ENCODE peak calls at places on chromosomes 13 and 19, in five cellular contexts. One of them, this sample, is unnamed.

GRCh38 chr13:23541221-23541620 is 29.0 kb upstream of the TNFRSF19 start:
- DNase-seq in PC-9: no peak
- DNase-seq in fibroblast of lung: no peak
- DNase-seq in left lung: no peak
- DNase-seq in glutamatergic neuron: no peak
- DNase-seq in this sample: peak; percentile 61

GRCh38 chr13:111460548-111461444 is 140.4 kb downstream of the TEX29 start:
- DNase-seq in left lung: no peak
- DNase-seq in fibroblast of lung: peak; percentile 33
- DNase-seq in PC-9: no peak
- DNase-seq in glutamatergic neuron: peak; percentile 64
- DNase-seq in this sample: peak; percentile 47

GRCh38 chr13:38223093-38223492 is 126.6 kb upstream of the UFM1 start:
- DNase-seq in glutamatergic neuron: no peak
- DNase-seq in fibroblast of lung: peak; percentile 52
- DNase-seq in PC-9: no peak
- DNase-seq in left lung: no peak
- DNase-seq in this sample: peak; percentile 1

GRCh38 chr13:19960673-19961015 is 2.1 kb downstream of the ZMYM2 start:
- DNase-seq in fibroblast of lung: no peak
- DNase-seq in left lung: no peak
- DNase-seq in glutamatergic neuron: no peak
- DNase-seq in PC-9: no peak
- DNase-seq in this sample: no peak

GRCh38 chr19:48714759-48715261 is 4.7 kb downstream of the MAMSTR start:
- DNase-seq in left lung: no peak
- DNase-seq in glutamatergic neuron: no peak
- DNase-seq in PC-9: no peak
- DNase-seq in fibroblast of lung: no peak
- DNase-seq in this sample: no peak

GRCh38 chr13:75145926-75146325 is 336.0 kb downstream of the TBC1D4 start:
- DNase-seq in glutamatergic neuron: no peak
- DNase-seq in fibroblast of lung: peak; percentile 14
- DNase-seq in PC-9: no peak
- DNase-seq in left lung: no peak
- DNase-seq in this sample: no peak

GRCh38 chr19:19063183-19064097 is at the start of gene SLC25A42:
- DNase-seq in glutamatergic neuron: peak; percentile 100
- DNase-seq in PC-9: peak; percentile 99
- DNase-seq in left lung: peak; percentile 100
- DNase-seq in fibroblast of lung: peak; percentile 100
- DNase-seq in this sample: peak; percentile 99

GRCh38 chr13:42110410-42111155 is 62.1 kb downstream of the DGKH start:
- DNase-seq in fibroblast of lung: peak; percentile 70
- DNase-seq in PC-9: peak; percentile 45
- DNase-seq in left lung: no peak
- DNase-seq in glutamatergic neuron: no peak
- DNase-seq in this sample: peak; percentile 82

GRCh38 chr19:54002495-54003315 is 11.3 kb downstream of the CACNG6 start:
- DNase-seq in PC-9: peak; percentile 93
- DNase-seq in left lung: no peak
- DNase-seq in glutamatergic neuron: no peak
- DNase-seq in fibroblast of lung: peak; percentile 67
- DNase-seq in this sample: no peak

GRCh38 chr13:41552031-41552430 is 94.7 kb downstream of the RGCC start:
- DNase-seq in glutamatergic neuron: no peak
- DNase-seq in fibroblast of lung: no peak
- DNase-seq in left lung: no peak
- DNase-seq in PC-9: no peak
- DNase-seq in this sample: no peak

GRCh38 chr13:23323946-23324709 is 109.4 kb downstream of the SACS start:
- DNase-seq in glutamatergic neuron: peak; percentile 40
- DNase-seq in PC-9: no peak
- DNase-seq in fibroblast of lung: peak; percentile 61
- DNase-seq in left lung: no peak
- DNase-seq in this sample: peak; percentile 32

GRCh38 chr13:73056054-73056962 is 2.5 kb upstream of the KLF5 start:
- DNase-seq in fibroblast of lung: peak; percentile 98
- DNase-seq in left lung: no peak
- DNase-seq in PC-9: peak; percentile 94
- DNase-seq in glutamatergic neuron: no peak
- DNase-seq in this sample: peak; percentile 84

GRCh38 chr13:37127706-37128241 is 22.3 kb upstream of the CSNK1A1L start:
- DNase-seq in PC-9: no peak
- DNase-seq in glutamatergic neuron: no peak
- DNase-seq in fibroblast of lung: peak; percentile 98
- DNase-seq in left lung: no peak
- DNase-seq in this sample: peak; percentile 94

GRCh38 chr13:101149735-101150380 is 266.4 kb downstream of the NALCN start:
- DNase-seq in PC-9: no peak
- DNase-seq in left lung: no peak
- DNase-seq in fibroblast of lung: peak; percentile 41
- DNase-seq in glutamatergic neuron: peak; percentile 63
- DNase-seq in this sample: peak; percentile 66

GRCh38 chr19:8512115-8512967 is 1.6 kb downstream of the ZNF414 start:
- DNase-seq in glutamatergic neuron: no peak
- DNase-seq in PC-9: peak; percentile 46
- DNase-seq in left lung: no peak
- DNase-seq in fibroblast of lung: no peak
- DNase-seq in this sample: no peak

GRCh38 chr13:111005808-111006494 is 91.1 kb upstream of the ANKRD10 start:
- DNase-seq in glutamatergic neuron: no peak
- DNase-seq in PC-9: no peak
- DNase-seq in left lung: no peak
- DNase-seq in fibroblast of lung: peak; percentile 31
- DNase-seq in this sample: peak; percentile 43

GRCh38 chr13:27533155-27533643 is 82.8 kb upstream of the MTIF3 start:
- DNase-seq in fibroblast of lung: peak; percentile 55
- DNase-seq in glutamatergic neuron: peak; percentile 95
- DNase-seq in left lung: peak; percentile 87
- DNase-seq in PC-9: peak; percentile 48
- DNase-seq in this sample: peak; percentile 59

GRCh38 chr19:37306383-37306963 is 64.4 kb upstream of the ZNF527 start:
- DNase-seq in PC-9: no peak
- DNase-seq in glutamatergic neuron: no peak
- DNase-seq in left lung: no peak
- DNase-seq in fibroblast of lung: no peak
- DNase-seq in this sample: no peak

GRCh38 chr19:37304884-37305255 is 66.0 kb upstream of the ZNF527 start:
- DNase-seq in glutamatergic neuron: no peak
- DNase-seq in left lung: no peak
- DNase-seq in PC-9: no peak
- DNase-seq in fibroblast of lung: no peak
- DNase-seq in this sample: no peak

GRCh38 chr19:37313335-37313627 is 57.6 kb upstream of the ZNF527 start:
- DNase-seq in glutamatergic neuron: no peak
- DNase-seq in left lung: no peak
- DNase-seq in PC-9: no peak
- DNase-seq in fibroblast of lung: no peak
- DNase-seq in this sample: no peak

GRCh38 chr19:37304190-37304883 is 66.6 kb upstream of the ZNF527 start:
- DNase-seq in PC-9: no peak
- DNase-seq in left lung: no peak
- DNase-seq in fibroblast of lung: no peak
- DNase-seq in glutamatergic neuron: peak; percentile 69
- DNase-seq in this sample: no peak

GRCh38 chr19:37309834-37310575 is 60.9 kb upstream of the ZNF527 start:
- DNase-seq in left lung: no peak
- DNase-seq in glutamatergic neuron: no peak
- DNase-seq in PC-9: no peak
- DNase-seq in fibroblast of lung: no peak
- DNase-seq in this sample: no peak
- TF ChIP-seq CTCF in left lung: no peak
- TF ChIP-seq CTCF in glutamatergic neuron: peak; percentile 10
- TF ChIP-seq CTCF in PC-9: peak; percentile 44
- TF ChIP-seq CTCF in fibroblast of lung: no peak
- TF ChIP-seq CTCF in this sample: no peak

DNA sequence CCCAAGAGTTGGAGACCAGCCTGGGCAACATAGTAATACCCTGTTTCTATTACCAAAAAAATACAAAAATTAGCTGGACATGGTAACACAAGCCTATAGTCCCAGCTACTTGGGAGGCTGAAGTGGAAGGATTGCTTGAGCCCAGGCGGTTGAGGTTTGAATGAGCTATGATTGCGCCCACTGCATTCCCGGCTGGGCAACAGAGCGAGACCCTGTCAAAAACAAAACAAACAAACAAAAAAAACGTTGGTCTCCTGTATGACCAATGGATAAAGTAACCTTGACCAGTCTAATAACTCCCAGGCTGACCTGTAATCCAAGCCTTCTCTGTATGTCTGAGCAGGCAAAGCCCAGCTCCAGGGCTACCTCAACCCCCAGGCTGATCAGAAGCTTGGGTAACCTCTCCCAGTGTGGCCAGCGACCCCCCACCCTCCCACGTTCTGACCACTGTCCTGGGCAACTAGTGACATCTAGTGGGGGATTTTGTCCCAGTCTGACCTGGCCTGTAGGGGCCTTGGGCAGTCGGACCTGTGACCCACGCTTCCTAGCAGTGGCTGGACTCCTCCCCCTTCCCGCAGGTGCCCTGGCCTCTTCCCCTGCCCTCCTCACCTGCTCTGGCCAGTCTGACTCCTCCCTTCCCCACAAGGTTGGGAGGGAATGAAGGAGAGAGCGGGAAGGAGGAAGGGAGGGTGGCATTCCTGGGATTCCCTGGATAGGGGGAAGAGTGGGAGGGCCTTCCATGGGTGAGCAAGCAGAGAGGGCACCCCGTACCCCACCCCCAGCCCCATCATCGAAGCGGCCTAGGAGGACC is 1.0 kb upstream of the BCAM start:
- DNase-seq in glutamatergic neuron: peak; percentile 69
- DNase-seq in left lung: peak; percentile 82
- DNase-seq in PC-9: peak; percentile 92
- DNase-seq in fibroblast of lung: peak; percentile 60
- DNase-seq in this sample: peak; percentile 34
- TF ChIP-seq CTCF in glutamatergic neuron: peak; percentile 47
- TF ChIP-seq CTCF in left lung: peak; percentile 34
- TF ChIP-seq CTCF in PC-9: peak; percentile 70
- TF ChIP-seq CTCF in fibroblast of lung: peak; percentile 48
- TF ChIP-seq CTCF in this sample: peak; percentile 59

DNA sequence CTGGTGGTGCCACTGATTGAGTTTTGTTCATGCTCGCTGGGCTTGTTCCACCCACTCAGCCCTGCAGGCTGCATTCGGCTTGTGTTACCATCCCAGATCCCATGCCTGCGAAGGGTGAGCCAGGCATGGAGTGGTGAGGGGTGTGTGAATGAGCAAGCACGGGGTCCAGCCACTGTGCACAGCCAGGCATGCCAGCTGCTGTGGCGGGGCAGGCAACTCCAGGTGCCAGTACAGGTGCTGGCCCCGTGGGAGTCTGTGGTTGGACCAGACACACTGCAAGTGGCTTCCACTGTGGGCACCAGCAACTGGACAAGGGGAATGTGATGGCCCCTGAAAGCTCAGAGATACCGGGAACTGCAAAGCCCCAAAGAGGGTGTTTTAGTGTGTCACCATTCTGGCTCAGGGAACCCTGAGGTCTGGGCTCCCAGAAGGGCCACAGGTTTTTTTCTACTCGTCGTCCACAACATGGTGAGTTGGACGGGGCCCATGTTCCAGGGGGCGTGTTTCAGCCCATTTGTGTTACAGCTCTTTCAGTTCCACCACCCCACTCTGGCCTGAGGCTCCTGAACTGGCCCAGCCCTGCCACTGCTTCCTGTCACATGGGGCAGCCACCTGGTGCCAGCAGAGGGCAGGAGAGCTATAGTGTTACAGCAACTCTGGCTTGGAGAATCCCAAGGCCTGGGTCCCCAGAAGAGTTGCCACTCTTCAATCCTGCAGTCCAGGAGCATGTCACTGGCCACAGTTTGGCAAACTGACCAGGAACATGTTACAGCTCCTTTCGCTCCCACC is 217.0 kb upstream of the OBI1 start:
- DNase-seq in glutamatergic neuron: no peak
- DNase-seq in fibroblast of lung: no peak
- DNase-seq in left lung: no peak
- DNase-seq in PC-9: no peak
- DNase-seq in this sample: no peak
- TF ChIP-seq CTCF in glutamatergic neuron: no peak
- TF ChIP-seq CTCF in fibroblast of lung: no peak
- TF ChIP-seq CTCF in left lung: no peak
- TF ChIP-seq CTCF in PC-9: peak; percentile 22
- TF ChIP-seq CTCF in this sample: no peak

GRCh38 chr19:50724522-50725217 is 1.5 kb downstream of the CLEC11A start:
- DNase-seq in PC-9: no peak
- DNase-seq in glutamatergic neuron: peak; percentile 100
- DNase-seq in left lung: peak; percentile 99
- DNase-seq in fibroblast of lung: peak; percentile 92
- DNase-seq in this sample: peak; percentile 99
- TF ChIP-seq CTCF in PC-9: no peak
- TF ChIP-seq CTCF in glutamatergic neuron: peak; percentile 95
- TF ChIP-seq CTCF in left lung: peak; percentile 61
- TF ChIP-seq CTCF in fibroblast of lung: peak; percentile 79
- TF ChIP-seq CTCF in this sample: peak; percentile 77

DNA sequence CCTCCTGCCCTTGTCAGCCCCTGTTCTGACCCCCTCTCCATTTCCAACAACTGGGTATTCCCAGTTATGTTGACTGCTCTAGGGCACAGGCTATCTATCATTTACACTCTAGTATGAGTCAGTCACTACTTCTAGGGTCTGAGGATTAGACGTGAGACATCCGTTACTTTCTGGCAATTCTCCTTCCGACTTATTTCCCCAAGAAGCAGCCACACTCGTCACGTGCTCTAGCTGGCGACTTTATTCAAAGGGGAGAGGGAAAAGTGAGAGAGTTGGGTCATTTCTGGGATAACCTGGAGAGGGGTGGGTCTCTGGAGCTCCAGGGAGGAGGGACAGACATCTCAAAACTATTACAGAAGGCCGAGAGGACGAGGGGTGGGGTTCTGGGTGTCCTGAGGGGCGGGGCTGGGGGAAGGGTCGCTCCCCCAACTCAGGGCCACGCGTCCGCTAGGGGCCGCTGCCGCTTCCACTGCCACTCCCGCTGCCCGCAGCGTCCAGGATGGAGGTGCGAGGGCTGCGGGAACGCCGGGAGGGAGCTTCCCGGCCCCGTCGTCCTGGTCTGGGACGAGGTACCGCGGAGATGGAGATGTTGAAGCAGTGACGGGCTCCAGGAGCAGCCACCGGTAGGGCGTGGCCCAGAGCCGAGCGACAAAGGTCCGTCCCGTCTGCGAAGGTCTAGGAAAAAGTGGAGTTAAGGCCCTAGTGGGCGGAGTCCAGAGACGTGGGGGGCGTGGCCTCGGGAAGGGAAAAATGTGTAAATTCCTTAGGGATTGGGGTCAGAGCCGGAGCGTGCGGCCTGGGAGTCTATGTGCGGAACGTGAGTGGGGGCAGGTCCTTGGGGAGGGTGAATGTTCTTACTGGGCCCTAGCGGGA is 8.9 kb downstream of the RTBDN start:
- DNase-seq in PC-9: no peak
- DNase-seq in glutamatergic neuron: peak; percentile 81
- DNase-seq in fibroblast of lung: no peak
- DNase-seq in left lung: no peak
- DNase-seq in this sample: no peak
- TF ChIP-seq CTCF in PC-9: peak; percentile 30
- TF ChIP-seq CTCF in glutamatergic neuron: peak; percentile 65
- TF ChIP-seq CTCF in fibroblast of lung: no peak
- TF ChIP-seq CTCF in left lung: no peak
- TF ChIP-seq CTCF in this sample: peak; percentile 32